ENCODE peak calls at places on chromosomes 4 and X, in ten cellular contexts. Z is uterus; N is OCI-LY7; H is esophagus muscularis mucosa; Y is CD8-positive, alpha-beta memory T cell; V is ovary; X is endodermal cell; I is heart right ventricle; L is right lobe of liver; E is adrenal gland. P is an unnamed sample. For H3K4me1, the result is how much of the 10 kb centered on the place peaks cover.

GRCh38 chrX:125131146-125131545 is 188.5 kb upstream of the TEX13C start:
- DNase-seq in V (no peak), N (peak), I (no peak), Y (no peak), Z (no peak), E (no peak), H (no peak), X (no peak), L (no peak), P (no peak)

GRCh38 chr4:128358903-128359260 is 71.3 kb upstream of the PGRMC2 start:
- DNase-seq in X (no peak), Y (no peak), E (no peak), L (no peak), V (no peak), H (no peak), N (no peak), Z (no peak), I (no peak), P (no peak)

GRCh38 chr4:27616166-27616565 is 755.5 kb downstream of the STIM2 start:
- DNase-seq in H (no peak), Y (no peak), Z (no peak), L (no peak), I (no peak), X (no peak), V (no peak), N (no peak), E (no peak), P (no peak)

GRCh38 chr4:17142232-17142711 is 243.8 kb upstream of the LDB2 start:
- DNase-seq in Y (no peak), H (no peak), I (no peak), V (no peak), Z (no peak), L (no peak), E (no peak), N (no peak), X (no peak), P (no peak)

GRCh38 chrX:36908801-36909403 is 99.3 kb upstream of the FAM47C start:
- DNase-seq in E (no peak), I (no peak), Z (no peak), H (no peak), N (peak), X (no peak), L (no peak), Y (no peak), V (no peak), P (no peak)

GRCh38 chrX:46978341-46979291 is 66.4 kb downstream of the JADE3 start:
- DNase-seq in L (peak), X (peak), V (peak), I (peak), E (peak), N (peak), Z (peak), Y (peak), H (no peak), P (peak)

GRCh38 chrX:65723706-65724105 is 56.3 kb downstream of the MSN start:
- DNase-seq in N (no peak), I (no peak), H (no peak), V (no peak), X (no peak), L (no peak), Z (no peak), Y (peak), E (no peak), P (no peak)

GRCh38 chr4:152478456-152479237 is 57.2 kb downstream of the FBXW7 start:
- DNase-seq in X (no peak), I (no peak), H (no peak), E (no peak), L (no peak), N (no peak), Z (no peak), V (no peak), Y (no peak), P (no peak)

GRCh38 chr4:177263818-177264217 is 45.9 kb upstream of the NEIL3 start:
- DNase-seq in N (no peak), H (no peak), L (no peak), E (no peak), Y (no peak), V (no peak), I (no peak), X (peak), Z (no peak), P (no peak)

GRCh38 chr4:84319124-84319523 is 180.0 kb downstream of the NKX6-1 start:
- DNase-seq in I (no peak), L (no peak), E (peak), Y (no peak), V (no peak), X (no peak), N (no peak), Z (no peak), H (no peak), P (peak)

GRCh38 chrX:16239211-16239610 is 71.9 kb downstream of the MAGEB17 start:
- DNase-seq in E (no peak), H (no peak), V (no peak), X (no peak), Y (no peak), L (no peak), I (no peak), Z (no peak), N (no peak), P (no peak)

GRCh38 chr4:30943356-30943755 is 223.2 kb downstream of the PCDH7 start:
- DNase-seq in N (no peak), V (no peak), I (no peak), Y (no peak), Z (no peak), X (no peak), L (no peak), E (no peak), H (no peak), P (no peak)

GRCh38 chrX:103629295-103630170 is 758 bp downstream of the TCEAL1 start:
- DNase-seq in I (peak), N (peak), Y (peak), H (no peak), Z (peak), X (peak), L (peak), E (peak), V (peak), P (peak)

GRCh38 chr4:113576947-113577678 is 184.4 kb downstream of the CAMK2D start:
- DNase-seq in E (no peak), V (no peak), L (no peak), H (no peak), Y (no peak), Z (no peak), N (no peak), I (no peak), X (no peak), P (no peak)
- H3K4me1 ChIP-seq in E (under half), V (under half), L (under half), H (under half), Y (under half), Z (under half), N (half or more), I (under half), X (under half), P (under half)

GRCh38 chr4:71830497-71831178 is 46.8 kb upstream of the GC start:
- DNase-seq in I (no peak), Y (no peak), N (no peak), V (no peak), H (no peak), E (no peak), X (no peak), L (no peak), Z (no peak), P (no peak)
- H3K27ac ChIP-seq in I (no peak), Y (no peak), N (no peak), V (no peak), H (no peak), E (no peak), X (no peak), L (no peak), Z (no peak), P (no peak)

GRCh38 chr4:1768367-1769034 is 24.6 kb upstream of the FGFR3 start:
- DNase-seq in X (no peak), E (no peak), I (no peak), Z (no peak), N (no peak), L (no peak), H (no peak), Y (no peak), V (no peak), P (peak)
- H3K4me1 ChIP-seq in X (under half), E (under half), I (under half), Z (under half), N (under half), L (under half), H (under half), Y (under half), V (under half), P (under half)

DNA sequence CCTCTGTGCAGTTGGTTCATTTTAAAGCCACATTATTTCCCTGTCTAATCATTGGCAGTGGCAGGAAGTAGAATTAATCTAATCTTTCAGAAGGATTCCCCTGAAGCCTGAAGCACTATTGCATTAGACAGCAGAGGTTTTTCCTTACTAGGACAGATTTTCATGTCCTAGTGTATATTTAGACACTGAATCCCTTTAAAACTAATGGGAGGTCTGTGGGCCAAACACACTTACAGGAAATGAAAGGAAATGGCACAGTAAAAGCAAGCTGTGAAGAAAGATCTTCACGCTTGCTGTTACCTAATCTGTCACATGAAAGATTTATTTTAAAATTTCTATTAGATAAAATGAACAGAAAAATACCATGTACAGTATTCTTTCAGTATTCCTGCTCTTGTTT is 165.2 kb downstream of the SLC39A8 start:
- DNase-seq in Y (no peak), L (no peak), N (no peak), V (no peak), X (no peak), H (no peak), I (no peak), Z (no peak), E (no peak), P (no peak)
- H3K27ac ChIP-seq in Y (no peak), L (no peak), N (no peak), V (no peak), X (no peak), H (no peak), I (no peak), Z (no peak), E (no peak), P (no peak)

GRCh38 chr4:53693408-53693807 is 102.1 kb upstream of the LNX1 start:
- DNase-seq in L (no peak), H (no peak), I (no peak), Y (no peak), E (no peak), Z (no peak), N (no peak), X (no peak), V (no peak), P (no peak)
- H3K4me1 ChIP-seq in L (under half), H (under half), I (under half), Y (under half), E (under half), Z (under half), N (under half), X (under half), V (under half), P (under half)

DNA sequence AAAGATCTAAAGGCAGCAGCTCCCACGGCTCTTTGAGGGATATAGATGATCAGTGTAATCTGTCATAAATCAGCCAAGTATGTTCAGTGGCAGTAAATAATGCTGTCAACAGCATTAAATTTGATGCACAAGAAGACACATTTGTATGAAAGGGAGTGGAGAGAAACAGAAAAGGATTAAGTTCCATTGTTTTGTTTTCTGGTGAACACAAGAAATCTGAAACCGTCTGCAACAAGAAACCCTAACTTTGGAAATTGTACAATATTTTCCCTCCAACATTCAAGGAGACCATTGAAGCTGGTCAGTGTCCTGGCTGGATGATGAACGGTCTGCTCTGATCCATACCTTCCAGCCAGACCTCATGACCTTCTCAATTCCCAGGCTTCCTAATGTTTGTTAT is 27.6 kb upstream of the C1QTNF7 start:
- DNase-seq in Y (no peak), H (no peak), X (no peak), I (no peak), V (no peak), N (no peak), E (no peak), L (no peak), Z (no peak), P (no peak)
- H3K27ac ChIP-seq in Y (no peak), H (peak), X (no peak), I (no peak), V (peak), N (no peak), E (no peak), L (no peak), Z (peak), P (peak)

GRCh38 chr4:40204507-40205258 is 7.9 kb downstream of the RHOH start:
- DNase-seq in E (no peak), Z (no peak), H (no peak), X (no peak), V (no peak), N (peak), I (no peak), Y (no peak), L (no peak), P (no peak)
- H3K4me1 ChIP-seq in E (under half), Z (under half), H (under half), X (under half), V (under half), N (half or more), I (under half), Y (half or more), L (under half), P (under half)

P was measured in lung.